ENCODE peak calls at places on chromosomes 13 and 19, in five cellular contexts. H is ACHN; K is Daoy; M is mucosa of gallbladder; I is activated CD4-positive, alpha-beta T cell treated with anti-CD3 and anti-CD28 coated beads, Interleukin-2, amount 50 U/mL, for 1 hour. P is an unnamed sample.

GRCh38 chr13:108929532-108929931 is 300.1 kb downstream of the MYO16 start:
- DNase-seq in M (no peak), H (no peak), I (no peak), K (no peak), P (no peak)

GRCh38 chr13:85543144-85543543 is 256.1 kb downstream of the SLITRK6 start:
- DNase-seq in H (no peak), M (no peak), I (no peak), K (no peak), P (no peak)

GRCh38 chr13:35903075-35903474 is 228.1 kb downstream of the DCLK1 start:
- DNase-seq in I (no peak), K (no peak), H (no peak), M (no peak), P (no peak)

GRCh38 chr19:21202865-21203494 is 61.1 kb downstream of the ZNF431 start:
- DNase-seq in I (no peak), K (peak), M (peak), H (peak), P (peak)

GRCh38 chr19:6739390-6739883 is at the start of gene TRIP10:
- DNase-seq in M (peak), H (peak), I (peak), K (peak), P (peak)

GRCh38 chr13:43388282-43389034 is 365.1 kb downstream of the DNAJC15 start:
- DNase-seq in I (no peak), M (peak), K (no peak), H (peak), P (no peak)

GRCh38 chr13:33761744-33762143 is 56.2 kb upstream of the RFC3 start:
- DNase-seq in I (no peak), K (no peak), M (no peak), H (peak), P (no peak)

GRCh38 chr13:75813323-75813722 is 177.2 kb downstream of the LMO7 start:
- DNase-seq in M (no peak), K (no peak), I (no peak), H (no peak), P (no peak)

GRCh38 chr19:2188708-2189385 is 25.1 kb downstream of the DOT1L start:
- DNase-seq in I (no peak), M (no peak), K (no peak), H (no peak), P (no peak)

GRCh38 chr19:4375620-4376228 is 24.6 kb downstream of the SH3GL1 start:
- DNase-seq in K (peak), H (peak), I (no peak), M (no peak), P (peak)

GRCh38 chr19:47495478-47496372 is 11.7 kb upstream of the KPTN start:
- DNase-seq in M (no peak), I (no peak), H (no peak), K (no peak), P (no peak)

GRCh38 chr19:55340144-55340783 is 588 bp downstream of the KMT5C start:
- DNase-seq in M (no peak), I (no peak), K (no peak), H (no peak), P (peak)

GRCh38 chr13:33100876-33101275 is 84.7 kb downstream of the KL start:
- DNase-seq in M (no peak), K (no peak), H (no peak), I (no peak), P (no peak)

GRCh38 chr13:107348471-107348870 is 780.5 kb upstream of the ARGLU1 start:
- DNase-seq in M (no peak), K (peak), H (peak), I (no peak), P (no peak)

GRCh38 chr19:53037101-53038097 is 7.1 kb upstream of the ERVV-2 start:
- DNase-seq in K (no peak), I (no peak), M (peak), H (no peak), P (peak)

GRCh38 chr19:12833418-12833746 is 997 bp downstream of the RTBDN start:
- DNase-seq in I (no peak), K (no peak), H (no peak), M (no peak), P (no peak)

GRCh38 chr13:76029088-76029487 is 393.0 kb downstream of the LMO7 start:
- DNase-seq in I (no peak), M (no peak), K (no peak), H (no peak), P (no peak)

GRCh38 chr13:112687836-112688559 is 1.8 kb upstream of the ATP11A start:
- DNase-seq in K (no peak), H (no peak), M (no peak), I (no peak), P (peak)

GRCh38 chr19:2799273-2800020 is 14.1 kb downstream of the THOP1 start:
- DNase-seq in H (no peak), K (no peak), I (no peak), M (no peak), P (no peak)

GRCh38 chr13:97809576-97809975 is 143.9 kb upstream of the IPO5 start:
- DNase-seq in M (no peak), I (no peak), K (no peak), H (no peak), P (no peak)

GRCh38 chr19:38676023-38676877 is 28.8 kb downstream of the ACTN4 start:
- DNase-seq in M (no peak), K (peak), I (no peak), H (no peak), P (peak)

GRCh38 chr19:19468424-19469050 is 46.8 kb downstream of the TSSK6 start:
- DNase-seq in H (peak), I (no peak), M (no peak), K (no peak), P (no peak)

GRCh38 chr13:79336971-79337370 is 69.1 kb downstream of the RBM26 start:
- DNase-seq in H (no peak), K (no peak), M (no peak), I (no peak), P (no peak)

GRCh38 chr19:1094978-1095701 is at the start of gene POLR2E:
- DNase-seq in H (peak), M (peak), I (peak), K (peak), P (peak)

GRCh38 chr19:49391581-49392399 is 3.7 kb downstream of the KASH5 start:
- DNase-seq in M (peak), I (peak), K (peak), H (peak), P (peak)

GRCh38 chr19:34957830-34958751 is 5.9 kb downstream of the ZNF792 start:
- DNase-seq in M (no peak), K (no peak), I (no peak), H (no peak), P (no peak)

GRCh38 chr19:7743425-7743841 is 3.9 kb downstream of the CD209 start:
- DNase-seq in I (no peak), K (no peak), M (no peak), H (no peak), P (no peak)

GRCh38 chr13:49563513-49563912 is 21.8 kb downstream of the RCBTB1 start:
- DNase-seq in M (no peak), K (no peak), I (no peak), H (no peak), P (no peak)